ENCODE peak calls at places on chromosomes 4 and X, in ten cellular contexts. Q, H, Y, U, J, D, B, O, W and Z are unnamed samples.

GRCh38 chrX:153924149-153924861 is 1.8 kb downstream of the ARHGAP4 start:
- DNase-seq in Q (peak; percentile 62), U (peak; percentile 38), J (peak; percentile 30), W (peak; percentile 69), B (peak; percentile 6), Y (peak; percentile 48), H (no peak), O (no peak), D (no peak), Z (peak; percentile 15)

GRCh38 chr4:147194604-147195003 is 248.9 kb upstream of the TTC29 start:
- DNase-seq in D (no peak), B (no peak), H (no peak), U (no peak), Q (no peak), J (no peak), O (no peak), Y (no peak), W (no peak), Z (no peak)

GRCh38 chr4:14184265-14184664 is 556.7 kb upstream of the BOD1L1 start:
- DNase-seq in B (no peak), U (peak; percentile 35), O (no peak), J (no peak), H (no peak), D (no peak), Y (no peak), Q (no peak), W (peak; percentile 25), Z (peak; percentile 11)

GRCh38 chrX:37776283-37776986 is 3.4 kb upstream of the CYBB start:
- DNase-seq in Y (no peak), J (no peak), W (no peak), B (no peak), H (no peak), O (no peak), U (no peak), D (no peak), Q (peak; percentile 23), Z (no peak)

GRCh38 chr4:23878235-23878861 is 11.5 kb downstream of the PPARGC1A start:
- DNase-seq in O (no peak), W (peak; percentile 62), Q (no peak), Y (no peak), B (no peak), U (no peak), D (no peak), J (no peak), H (no peak), Z (no peak)

GRCh38 chr4:53905935-53906377 is 158.4 kb downstream of the CHIC2 start:
- DNase-seq in U (peak; percentile 63), Q (no peak), H (no peak), Y (peak; percentile 9), W (peak; percentile 86), J (no peak), B (peak; percentile 78), O (no peak), D (no peak), Z (peak; percentile 59)

GRCh38 chrX:111040377-111041017 is 55.5 kb upstream of the PAK3 start:
- DNase-seq in U (no peak), W (no peak), D (no peak), O (no peak), H (no peak), Y (no peak), Q (no peak), J (peak; percentile 52), B (no peak), Z (no peak)

GRCh38 chr4:6104541-6105130 is 86.4 kb upstream of the C4orf50 start:
- DNase-seq in B (no peak), W (peak; percentile 31), Y (no peak), H (no peak), U (no peak), J (no peak), D (no peak), O (no peak), Q (no peak), Z (no peak)

GRCh38 chrX:20527458-20528099 is 260.9 kb upstream of the RPS6KA3 start:
- DNase-seq in O (peak; percentile 48), J (peak; percentile 21), W (no peak), H (peak; percentile 27), U (no peak), B (peak; percentile 58), Q (no peak), Y (peak; percentile 10), D (no peak), Z (peak; percentile 63)

GRCh38 chr4:85932371-85933305 is 427.2 kb downstream of the MAPK10 start:
- DNase-seq in W (peak; percentile 36), H (no peak), U (no peak), Y (no peak), D (no peak), O (no peak), Q (no peak), J (no peak), B (peak; percentile 17), Z (no peak)

GRCh38 chr4:176656108-176656507 is 136.6 kb downstream of the VEGFC start:
- DNase-seq in U (no peak), B (no peak), O (no peak), W (no peak), H (no peak), J (no peak), Y (no peak), Q (no peak), D (no peak), Z (no peak)